ENCODE peak calls at places on chromosomes 1 and 21, in ten cellular contexts. K is transverse colon; V is left ventricle myocardium inferior; D is cardiac muscle cell; C is heart left ventricle; M is body of pancreas; O is effector memory CD4-positive, alpha-beta T cell; R is RWPE2; Q is adrenal gland; N is gastrocnemius medialis. I is an unnamed sample. For H3K36me3, the result is how much of the 10 kb centered on the place peaks cover.

GRCh38 chr1:51661081-51661518 is 44.2 kb downstream of the OSBPL9 start:
- DNase-seq in D (peak), C (no peak), R (no peak), O (no peak), M (no peak), Q (no peak), V (no peak), N (no peak), K (no peak), I (no peak)

GRCh38 chr1:12148160-12148957 is 18.4 kb upstream of the TNFRSF1B start:
- DNase-seq in C (no peak), R (no peak), V (no peak), D (no peak), Q (no peak), M (no peak), K (peak), O (no peak), N (no peak), I (no peak)

GRCh38 chr1:219574484-219575087 is 38.3 kb downstream of the ZC3H11B start:
- DNase-seq in M (no peak), K (no peak), O (no peak), Q (no peak), V (no peak), C (no peak), N (no peak), R (no peak), D (no peak), I (no peak)

GRCh38 chr1:224378855-224379631 is 22.4 kb downstream of the CNIH4 start:
- DNase-seq in Q (no peak), K (no peak), R (no peak), V (no peak), C (no peak), M (no peak), D (no peak), N (no peak), O (no peak), I (no peak)

GRCh38 chr1:67597336-67597735 is 87.7 kb upstream of the GADD45A start:
- DNase-seq in M (no peak), R (no peak), Q (no peak), K (no peak), D (no peak), C (no peak), V (no peak), O (no peak), N (no peak), I (no peak)

GRCh38 chr21:45011911-45012660 is 62.3 kb upstream of the ADARB1 start:
- DNase-seq in K (peak), V (peak), N (no peak), D (peak), C (no peak), O (no peak), Q (no peak), R (peak), M (peak), I (no peak)

GRCh38 chr1:196063307-196063706 is 544.9 kb downstream of the KCNT2 start:
- DNase-seq in R (no peak), M (no peak), N (no peak), O (no peak), K (no peak), Q (no peak), C (no peak), D (peak), V (no peak), I (no peak)

GRCh38 chr1:80441664-80442063 is 1359.1 kb upstream of the ADGRL2 start:
- DNase-seq in K (no peak), C (no peak), M (no peak), V (no peak), D (no peak), Q (no peak), R (no peak), N (no peak), O (no peak), I (no peak)

GRCh38 chr1:160361199-160361598 is 5.7 kb upstream of the NHLH1 start:
- DNase-seq in D (no peak), R (no peak), V (no peak), O (no peak), Q (no peak), M (no peak), K (no peak), C (no peak), N (no peak), I (no peak)

GRCh38 chr21:29349702-29350101 is 51.0 kb downstream of the BACH1 start:
- DNase-seq in V (no peak), D (no peak), K (no peak), M (no peak), O (no peak), N (no peak), C (no peak), R (no peak), Q (no peak), I (no peak)

GRCh38 chr1:195376190-195376589 is 1232.0 kb downstream of the KCNT2 start:
- DNase-seq in Q (no peak), O (no peak), R (no peak), D (no peak), K (no peak), M (no peak), C (no peak), V (no peak), N (no peak), I (no peak)

GRCh38 chr1:60126733-60127132 is 53.2 kb upstream of the C1orf87 start:
- DNase-seq in M (no peak), D (peak), Q (no peak), R (no peak), V (no peak), N (no peak), C (no peak), K (no peak), O (no peak), I (no peak)

GRCh38 chr1:165169729-165170128 is 186.8 kb downstream of the LMX1A start:
- DNase-seq in D (no peak), O (no peak), K (no peak), N (no peak), M (no peak), V (no peak), R (no peak), C (no peak), Q (no peak), I (no peak)

GRCh38 chr1:220690140-220691038 is at the start of gene C1orf115:
- DNase-seq in R (no peak), Q (peak), O (peak), V (peak), K (peak), C (peak), M (peak), D (peak), N (peak), I (peak)

GRCh38 chr1:115302390-115302961 is 35.6 kb downstream of the NGF start:
- DNase-seq in N (no peak), K (no peak), M (no peak), C (no peak), Q (no peak), R (no peak), D (peak), V (no peak), O (no peak), I (no peak)

GRCh38 chr1:200891774-200892157 is 2.9 kb upstream of the INAVA start:
- DNase-seq in O (no peak), C (no peak), Q (no peak), N (no peak), K (peak), V (no peak), R (no peak), D (no peak), M (peak), I (peak)

GRCh38 chr21:32994305-32994704 is 31.4 kb upstream of the OLIG2 start:
- DNase-seq in R (no peak), O (no peak), M (no peak), D (peak), C (no peak), N (no peak), Q (no peak), K (no peak), V (no peak), I (no peak)

GRCh38 chr1:46062651-46063319 is 69.6 kb downstream of the PIK3R3 start:
- DNase-seq in N (no peak), D (no peak), C (no peak), O (no peak), M (no peak), R (no peak), V (no peak), Q (no peak), K (peak), I (no peak)

GRCh38 chr1:24555591-24556413 is at the start of gene NCMAP:
- DNase-seq in K (peak), M (peak), R (no peak), N (no peak), Q (no peak), O (peak), C (peak), D (no peak), V (peak), I (peak)

GRCh38 chr1:56265205-56265604 is 314.2 kb downstream of the PLPP3 start:
- DNase-seq in O (no peak), K (no peak), M (no peak), R (no peak), Q (no peak), C (no peak), D (no peak), N (no peak), V (no peak), I (no peak)

GRCh38 chr1:114219247-114219872 is 65.7 kb upstream of the SYT6 start:
- DNase-seq in Q (no peak), N (no peak), R (no peak), M (no peak), D (peak), O (no peak), V (no peak), C (no peak), K (no peak), I (no peak)

GRCh38 chr21:41228006-41228370 is 60.0 kb downstream of the BACE2 start:
- DNase-seq in Q (no peak), R (no peak), C (no peak), N (no peak), K (peak), D (no peak), M (no peak), V (no peak), O (no peak), I (no peak)

GRCh38 chr1:49060766-49061165 is 284.1 kb upstream of the BEND5 start:
- DNase-seq in D (peak), N (no peak), Q (no peak), R (no peak), K (no peak), O (no peak), M (no peak), V (no peak), C (no peak), I (no peak)

GRCh38 chr1:211756471-211757020 is 74.0 kb downstream of the LPGAT1 start:
- DNase-seq in Q (no peak), V (no peak), K (no peak), D (no peak), N (no peak), C (no peak), O (no peak), R (no peak), M (no peak), I (no peak)

GRCh38 chr1:229855999-229856650 is 210.9 kb upstream of the GALNT2 start:
- DNase-seq in C (no peak), O (no peak), K (peak), R (no peak), D (no peak), M (peak), Q (no peak), V (no peak), N (no peak), I (peak)

GRCh38 chr1:175797576-175797975 is 54.2 kb upstream of the TNR start:
- DNase-seq in C (no peak), R (no peak), M (no peak), D (no peak), N (no peak), V (no peak), O (no peak), K (no peak), Q (no peak), I (no peak)

GRCh38 chr1:116515702-116516101 is 55.1 kb downstream of the CD58 start:
- DNase-seq in C (no peak), O (peak), N (no peak), D (no peak), Q (no peak), K (no peak), V (no peak), M (no peak), R (no peak), I (peak)

GRCh38 chr1:55071477-55071876 is 32.1 kb downstream of the PCSK9 start:
- DNase-seq in Q (no peak), N (no peak), V (no peak), O (no peak), R (no peak), M (no peak), D (peak), K (no peak), C (no peak), I (no peak)

GRCh38 chr1:88354256-88354655 is 329.8 kb upstream of the PKN2 start:
- DNase-seq in V (no peak), C (no peak), R (no peak), O (no peak), K (no peak), M (no peak), Q (no peak), D (no peak), N (no peak), I (no peak)

GRCh38 chr1:62057631-62058290 is 136.9 kb upstream of the L1TD1 start:
- DNase-seq in D (no peak), O (no peak), V (no peak), C (no peak), M (no peak), K (no peak), R (no peak), N (no peak), Q (no peak), I (no peak)

GRCh38 chr1:75170981-75171380 is 36.8 kb downstream of the LHX8 start:
- DNase-seq in O (no peak), Q (no peak), M (no peak), V (no peak), N (no peak), D (no peak), K (no peak), C (no peak), R (no peak), I (no peak)

GRCh38 chr1:235004276-235004675 is 124.4 kb downstream of the TOMM20 start:
- DNase-seq in Q (no peak), K (no peak), N (no peak), D (no peak), V (no peak), M (no peak), C (no peak), O (no peak), R (no peak), I (no peak)
- H3K27ac ChIP-seq in Q (no peak), K (no peak), N (no peak), D (no peak), V (no peak), M (no peak), C (no peak), O (no peak), R (no peak), I (no peak)

GRCh38 chr1:231252336-231252735 is 11.3 kb downstream of the GNPAT start:
- DNase-seq in D (no peak), K (no peak), R (no peak), C (no peak), V (no peak), N (no peak), O (no peak), Q (no peak), M (no peak), I (no peak)

DNA sequence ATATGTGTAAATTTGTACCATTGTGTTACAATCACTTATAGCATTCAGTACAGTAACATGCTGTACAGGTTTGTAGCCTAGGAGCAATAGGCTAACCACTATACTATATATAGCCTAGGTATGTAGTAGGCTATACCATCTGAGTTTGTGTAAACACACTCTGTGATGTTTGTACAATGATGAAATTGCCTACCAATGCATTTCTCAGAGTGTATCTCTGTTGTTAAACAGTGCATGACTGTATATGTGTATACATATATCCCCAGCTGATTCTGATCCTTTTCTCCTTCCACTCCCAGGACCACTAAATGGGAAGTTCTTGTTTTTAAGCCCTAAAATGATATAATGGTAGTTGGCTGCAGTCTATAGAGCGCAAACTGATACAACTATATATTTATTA is 7.8 kb downstream of the GNPAT start:
- DNase-seq in D (no peak), Q (no peak), O (no peak), N (no peak), M (no peak), R (no peak), V (no peak), C (no peak), K (no peak), I (no peak)
- H3K36me3 ChIP-seq in D (under half), Q (under half), O (under half), N (under half), M (under half), R (under half), V (under half), C (under half), K (under half), I (under half)

GRCh38 chr21:38343691-38344090 is 86.9 kb downstream of the KCNJ15 start:
- DNase-seq in C (no peak), N (no peak), V (no peak), Q (peak), O (no peak), R (no peak), K (no peak), D (peak), M (peak), I (no peak)
- H3K4me3 ChIP-seq in C (no peak), N (no peak), V (no peak), Q (no peak), O (no peak), R (no peak), K (no peak), D (no peak), M (no peak), I (no peak)

GRCh38 chr1:157163273-157164127 is 25.3 kb upstream of the ETV3 start:
- DNase-seq in R (no peak), N (no peak), Q (peak), M (peak), O (peak), V (peak), C (peak), D (peak), K (peak), I (peak)
- H3K27ac ChIP-seq in R (no peak), N (no peak), Q (no peak), M (no peak), O (no peak), V (no peak), C (no peak), D (no peak), K (no peak), I (no peak)

GRCh38 chr1:22096463-22096862 is 44.0 kb downstream of the CDC42 start:
- DNase-seq in Q (no peak), V (no peak), N (no peak), K (no peak), C (no peak), M (no peak), R (no peak), D (no peak), O (no peak), I (no peak)
- H3K36me3 ChIP-seq in Q (under half), V (half or more), N (under half), K (under half), C (half or more), M (under half), R (half or more), D (under half), O (under half), I (under half)